ENCODE peak calls at places on chromosomes 3 and 15, in five cellular contexts. One of them, this sample, is unnamed.

GRCh38 chr3:105480771-105481170 is 114.1 kb downstream of the ALCAM start:
- DNase-seq in neuronal stem cell: peak; percentile 6
- DNase-seq in ovary: no peak
- DNase-seq in GM23248: no peak
- DNase-seq in esophagus muscularis mucosa: no peak
- DNase-seq in this sample: no peak

GRCh38 chr3:185200639-185201038 is 47.8 kb upstream of the C3orf70 start:
- DNase-seq in neuronal stem cell: no peak
- DNase-seq in GM23248: peak; percentile 85
- DNase-seq in esophagus muscularis mucosa: no peak
- DNase-seq in ovary: no peak
- DNase-seq in this sample: no peak

GRCh38 chr3:88957751-88958452 is 149.5 kb upstream of the EPHA3 start:
- DNase-seq in esophagus muscularis mucosa: no peak
- DNase-seq in neuronal stem cell: no peak
- DNase-seq in ovary: no peak
- DNase-seq in GM23248: peak; percentile 88
- DNase-seq in this sample: no peak

GRCh38 chr3:190585771-190586630 is 72.1 kb downstream of the IL1RAP start:
- DNase-seq in GM23248: peak; percentile 98
- DNase-seq in esophagus muscularis mucosa: no peak
- DNase-seq in ovary: no peak
- DNase-seq in neuronal stem cell: peak; percentile 24
- DNase-seq in this sample: no peak

GRCh38 chr3:99789322-99789721 is 28.3 kb upstream of the CMSS1 start:
- DNase-seq in ovary: no peak
- DNase-seq in GM23248: peak; percentile 82
- DNase-seq in neuronal stem cell: peak; percentile 5
- DNase-seq in esophagus muscularis mucosa: no peak
- DNase-seq in this sample: peak; percentile 57

GRCh38 chr3:122880173-122880572 is 85.3 kb downstream of the SLC49A4 start:
- DNase-seq in GM23248: no peak
- DNase-seq in esophagus muscularis mucosa: no peak
- DNase-seq in ovary: no peak
- DNase-seq in neuronal stem cell: no peak
- DNase-seq in this sample: no peak

GRCh38 chr15:34789326-34789725 is 6.0 kb downstream of the ACTC1 start:
- DNase-seq in esophagus muscularis mucosa: no peak
- DNase-seq in ovary: no peak
- DNase-seq in GM23248: no peak
- DNase-seq in neuronal stem cell: no peak
- DNase-seq in this sample: no peak

GRCh38 chr3:181694805-181695660 is 16.7 kb upstream of the SOX2 start:
- DNase-seq in GM23248: peak; percentile 20
- DNase-seq in neuronal stem cell: no peak
- DNase-seq in esophagus muscularis mucosa: no peak
- DNase-seq in ovary: peak; percentile 90
- DNase-seq in this sample: peak; percentile 78

GRCh38 chr3:133894334-133895207 is 1.1 kb downstream of the RAB6B start:
- DNase-seq in esophagus muscularis mucosa: peak; percentile 90
- DNase-seq in neuronal stem cell: no peak
- DNase-seq in ovary: no peak
- DNase-seq in GM23248: peak; percentile 26
- DNase-seq in this sample: peak; percentile 20

GRCh38 chr3:184765730-184766074 is 46.3 kb upstream of the VPS8 start:
- DNase-seq in esophagus muscularis mucosa: no peak
- DNase-seq in ovary: no peak
- DNase-seq in GM23248: peak; percentile 66
- DNase-seq in neuronal stem cell: no peak
- DNase-seq in this sample: no peak

GRCh38 chr3:194489736-194490612 is 3.2 kb upstream of the ATP13A3 start:
- DNase-seq in GM23248: peak; percentile 67
- DNase-seq in ovary: no peak
- DNase-seq in neuronal stem cell: no peak
- DNase-seq in esophagus muscularis mucosa: peak; percentile 78
- DNase-seq in this sample: no peak

GRCh38 chr3:65672876-65673815 is 365.6 kb downstream of the MAGI1 start:
- DNase-seq in ovary: peak; percentile 65
- DNase-seq in neuronal stem cell: peak; percentile 48
- DNase-seq in esophagus muscularis mucosa: no peak
- DNase-seq in GM23248: peak; percentile 70
- DNase-seq in this sample: peak; percentile 66

GRCh38 chr3:14145670-14146380 is 21.0 kb downstream of the TMEM43 start:
- DNase-seq in GM23248: no peak
- DNase-seq in esophagus muscularis mucosa: no peak
- DNase-seq in neuronal stem cell: no peak
- DNase-seq in ovary: peak; percentile 45
- DNase-seq in this sample: peak; percentile 18

GRCh38 chr3:158713094-158713499 is 19.2 kb downstream of the RARRES1 start:
- DNase-seq in esophagus muscularis mucosa: no peak
- DNase-seq in ovary: no peak
- DNase-seq in neuronal stem cell: no peak
- DNase-seq in GM23248: peak; percentile 48
- DNase-seq in this sample: no peak

GRCh38 chr15:66388576-66388975 is 1.9 kb downstream of the MAP2K1 start:
- DNase-seq in ovary: no peak
- DNase-seq in neuronal stem cell: no peak
- DNase-seq in GM23248: no peak
- DNase-seq in esophagus muscularis mucosa: no peak
- DNase-seq in this sample: peak; percentile 51

GRCh38 chr15:66388057-66388363 is 1.3 kb downstream of the MAP2K1 start:
- DNase-seq in GM23248: no peak
- DNase-seq in esophagus muscularis mucosa: no peak
- DNase-seq in neuronal stem cell: no peak
- DNase-seq in ovary: no peak
- DNase-seq in this sample: no peak

GRCh38 chr15:66389859-66390382 is 3.2 kb downstream of the MAP2K1 start:
- DNase-seq in ovary: no peak
- DNase-seq in esophagus muscularis mucosa: no peak
- DNase-seq in GM23248: peak; percentile 60
- DNase-seq in neuronal stem cell: no peak
- DNase-seq in this sample: no peak

GRCh38 chr15:66389098-66389858 is 2.6 kb downstream of the MAP2K1 start:
- DNase-seq in neuronal stem cell: no peak
- DNase-seq in esophagus muscularis mucosa: no peak
- DNase-seq in GM23248: no peak
- DNase-seq in ovary: no peak
- DNase-seq in this sample: no peak

DNA sequence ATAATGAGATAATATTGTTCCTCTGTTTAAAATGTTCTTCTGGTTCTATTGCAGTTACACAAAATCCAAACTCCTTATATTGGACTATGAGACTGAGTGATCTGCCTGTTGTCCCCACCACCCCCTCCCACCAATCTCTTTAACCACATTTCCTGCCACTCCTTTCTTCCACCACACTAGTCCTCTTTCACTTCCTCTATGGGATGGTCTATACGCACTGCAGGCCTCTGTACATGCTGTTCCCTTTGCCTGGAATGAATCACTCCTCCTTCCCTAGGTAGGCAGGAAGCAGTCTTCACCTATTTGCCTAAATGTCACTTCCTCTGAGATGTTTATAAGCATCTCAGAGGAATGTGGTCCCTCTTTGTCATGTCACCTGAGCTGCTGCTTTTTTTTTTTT is 4.0 kb downstream of the MAP2K1 start:
- DNase-seq in ovary: no peak
- DNase-seq in esophagus muscularis mucosa: no peak
- DNase-seq in GM23248: no peak
- DNase-seq in neuronal stem cell: no peak
- DNase-seq in this sample: no peak
- H3K4me3 ChIP-seq in ovary: no peak overlapping the region
- H3K4me3 ChIP-seq in esophagus muscularis mucosa: no peak overlapping the region
- H3K4me3 ChIP-seq in GM23248: no peak overlapping the region
- H3K4me3 ChIP-seq in neuronal stem cell: no peak overlapping the region
- H3K4me3 ChIP-seq in this sample: no peak overlapping the region

DNA sequence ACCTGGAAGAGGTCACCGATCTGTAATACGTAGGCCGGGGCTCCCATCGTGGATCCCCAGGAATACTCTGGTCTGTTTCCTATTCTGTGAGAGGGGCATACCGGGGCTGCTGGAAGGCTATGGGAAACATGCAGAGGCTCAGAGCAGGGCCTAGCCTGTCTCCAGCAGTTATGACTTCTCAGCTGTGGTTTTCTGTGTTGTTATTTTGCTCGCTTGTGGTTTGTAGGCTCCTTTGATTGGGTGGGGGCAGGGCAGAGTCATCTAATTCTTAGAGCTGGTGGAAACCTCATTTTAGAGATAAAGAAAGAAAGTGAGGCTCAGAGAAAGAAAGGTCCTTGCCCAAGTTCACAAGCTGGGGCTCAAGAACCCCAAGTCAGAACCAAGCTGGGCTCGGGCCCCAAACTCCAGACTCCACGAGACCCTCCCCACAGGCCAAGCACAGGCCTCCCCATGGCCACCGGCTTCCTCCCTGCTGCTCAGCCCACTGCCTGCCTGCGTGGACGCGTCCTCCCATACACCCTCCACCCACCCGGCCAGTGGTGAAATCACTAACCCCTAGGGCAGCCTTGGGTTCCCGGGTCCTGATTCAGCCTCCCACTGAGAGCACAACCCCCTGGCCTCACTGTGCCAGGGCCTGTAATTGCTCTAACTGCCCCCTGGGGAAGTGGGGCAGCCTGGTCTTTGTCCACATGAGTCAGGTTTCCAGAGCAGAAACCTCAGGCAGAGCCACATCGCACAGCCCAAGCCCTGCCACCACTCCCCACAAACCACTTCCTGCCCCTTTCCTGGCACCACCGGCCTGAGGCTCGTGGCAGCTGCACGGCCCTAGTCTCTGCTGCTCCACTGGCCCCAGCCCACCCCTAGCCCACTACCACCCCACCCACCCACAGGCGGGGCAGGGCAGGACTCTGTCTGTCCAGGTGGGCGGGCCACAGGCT is 270.8 kb downstream of the UACA start:
- DNase-seq in esophagus muscularis mucosa: no peak
- DNase-seq in neuronal stem cell: no peak
- DNase-seq in ovary: no peak
- DNase-seq in GM23248: peak; percentile 94
- DNase-seq in this sample: no peak
- H3K4me3 ChIP-seq in esophagus muscularis mucosa: no peak overlapping the region
- H3K4me3 ChIP-seq in neuronal stem cell: no peak overlapping the region
- H3K4me3 ChIP-seq in ovary: no peak overlapping the region
- H3K4me3 ChIP-seq in GM23248: peak overlapping the region; percentile 24
- H3K4me3 ChIP-seq in this sample: no peak overlapping the region

DNA sequence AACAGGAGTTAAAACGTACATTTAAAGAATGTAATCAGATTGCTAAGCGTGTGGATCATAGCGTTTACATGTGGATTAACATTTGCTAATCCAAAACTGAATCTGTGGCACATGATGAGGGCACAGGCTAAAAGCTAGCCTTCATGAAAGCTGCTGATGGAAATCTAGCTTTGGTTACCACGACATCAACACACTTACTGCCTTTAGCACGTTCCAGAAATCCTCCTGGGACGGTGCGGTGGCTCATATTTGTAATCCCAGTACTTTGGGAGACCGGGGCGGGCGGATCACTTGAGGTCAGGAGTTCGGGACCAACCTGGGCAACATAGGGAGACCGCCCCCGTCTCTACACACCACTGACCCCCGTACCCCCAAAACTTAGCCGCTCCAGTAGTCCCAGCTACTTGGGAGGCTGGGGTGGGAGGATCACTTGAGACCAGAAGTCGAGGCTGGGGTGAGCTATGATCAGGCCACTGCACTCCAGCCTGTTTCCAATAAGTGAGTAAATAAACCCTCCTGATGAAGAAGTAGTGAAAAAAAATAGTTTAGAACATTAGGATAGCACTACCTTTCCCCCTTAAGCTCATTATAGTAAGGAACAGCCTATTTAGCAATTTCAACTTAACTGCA is 1.2 kb upstream of the PRTG start:
- DNase-seq in esophagus muscularis mucosa: no peak
- DNase-seq in neuronal stem cell: no peak
- DNase-seq in ovary: no peak
- DNase-seq in GM23248: no peak
- DNase-seq in this sample: no peak
- H3K4me3 ChIP-seq in esophagus muscularis mucosa: no peak overlapping the region
- H3K4me3 ChIP-seq in neuronal stem cell: peak overlapping the region; percentile 40
- H3K4me3 ChIP-seq in ovary: no peak overlapping the region
- H3K4me3 ChIP-seq in GM23248: no peak overlapping the region
- H3K4me3 ChIP-seq in this sample: no peak overlapping the region

DNA sequence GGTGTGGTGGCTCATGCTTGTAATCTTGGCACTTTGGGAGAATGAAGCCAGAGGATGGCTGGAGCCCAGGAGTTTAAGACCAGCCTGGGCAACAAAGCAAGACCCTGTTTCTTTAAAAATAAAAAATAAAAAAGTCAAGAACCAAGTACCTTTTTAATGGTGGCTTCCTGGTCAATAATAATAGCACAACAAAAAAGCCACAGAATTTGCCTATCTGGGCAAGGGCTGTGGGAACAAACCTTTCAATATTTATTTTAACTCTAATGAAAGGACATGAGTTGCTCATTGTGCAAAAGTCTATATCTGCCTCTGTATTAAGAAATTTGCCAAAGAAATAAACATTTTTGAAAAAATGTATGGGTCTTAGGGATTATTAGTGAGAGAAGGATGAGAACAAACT is 2.1 kb downstream of the ZNF609 start:
- DNase-seq in esophagus muscularis mucosa: no peak
- DNase-seq in ovary: no peak
- DNase-seq in GM23248: no peak
- DNase-seq in neuronal stem cell: no peak
- DNase-seq in this sample: no peak
- H3K4me3 ChIP-seq in esophagus muscularis mucosa: no peak overlapping the region
- H3K4me3 ChIP-seq in ovary: no peak overlapping the region
- H3K4me3 ChIP-seq in GM23248: peak overlapping the region; percentile 75
- H3K4me3 ChIP-seq in neuronal stem cell: peak overlapping the region; percentile 86
- H3K4me3 ChIP-seq in this sample: no peak overlapping the region

DNA sequence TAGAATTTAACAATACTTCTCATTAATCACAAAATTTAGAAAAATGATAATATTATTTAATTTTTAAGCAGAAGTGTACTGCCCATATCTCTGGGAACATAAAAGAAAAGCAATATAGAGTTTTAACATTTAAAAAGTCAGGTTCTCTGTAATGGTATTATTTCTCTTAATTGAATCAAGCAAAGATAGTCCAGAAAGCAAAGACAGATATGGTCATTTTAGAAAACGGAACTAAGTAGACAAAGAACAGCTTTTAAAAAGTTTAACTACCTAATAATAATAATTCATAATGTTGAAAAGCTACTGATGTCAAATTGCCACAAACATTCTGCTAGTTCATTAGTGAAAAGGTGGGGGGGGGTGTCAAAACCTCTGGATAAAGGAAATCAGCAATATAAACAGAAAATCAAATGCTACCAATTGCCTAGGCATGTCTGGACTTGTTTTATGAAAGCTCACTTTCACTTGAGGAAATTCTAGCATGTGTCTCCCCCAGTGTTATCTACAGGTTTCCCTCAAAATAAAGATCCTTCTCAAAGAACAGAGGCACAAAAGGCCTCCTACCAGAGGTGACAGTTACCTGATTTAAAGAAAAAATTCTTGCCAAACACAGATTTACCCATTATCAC is 1.7 kb downstream of the ZMAT3 start:
- DNase-seq in neuronal stem cell: no peak
- DNase-seq in esophagus muscularis mucosa: no peak
- DNase-seq in GM23248: peak; percentile 48
- DNase-seq in ovary: no peak
- DNase-seq in this sample: peak; percentile 23
- H3K4me3 ChIP-seq in neuronal stem cell: peak overlapping the region; percentile 96
- H3K4me3 ChIP-seq in esophagus muscularis mucosa: no peak overlapping the region
- H3K4me3 ChIP-seq in GM23248: peak overlapping the region; percentile 85
- H3K4me3 ChIP-seq in ovary: peak overlapping the region; percentile 13
- H3K4me3 ChIP-seq in this sample: peak overlapping the region; percentile 51

This sample was measured in HAP-1.